ENCODE peak calls at places on chromosomes 4 and X, in seven cellular contexts. N is ureter, R is right cardiac atrium, M is T-cell, K is natural killer cell, O is kidney tubule cell, Z is endothelial cell of umbilical vein. J is an unnamed sample.

GRCh38 chrX:14697453-14697852 is 168.1 kb downstream of the GLRA2 start:
- DNase-seq in N (no peak), R (no peak), M (no peak), K (no peak), O (peak), Z (peak), J (no peak)

GRCh38 chr4:118076958-118077766 is 42.9 kb downstream of the NDST3 start:
- DNase-seq in N (no peak), R (peak), M (no peak), K (no peak), O (peak), Z (peak), J (no peak)

GRCh38 chrX:40471965-40472648 is 108.7 kb upstream of the ATP6AP2 start:
- DNase-seq in N (peak), R (peak), M (no peak), K (no peak), O (peak), Z (peak), J (no peak)

GRCh38 chr4:17636696-17637351 is 22.4 kb downstream of the MED28 start:
- DNase-seq in N (peak), R (peak), M (peak), K (peak), O (peak), Z (peak), J (peak)

GRCh38 chr4:5361968-5362367 is 310.7 kb downstream of the STK32B start:
- DNase-seq in N (no peak), R (no peak), M (no peak), K (no peak), O (no peak), Z (peak), J (no peak)

GRCh38 chr4:2437475-2438215 is 18.9 kb downstream of the CFAP99 start:
- DNase-seq in N (no peak), R (peak), M (no peak), K (no peak), O (no peak), Z (no peak), J (no peak)

GRCh38 chr4:164700471-164700870 is 53.5 kb upstream of the SMIM31 start:
- DNase-seq in N (no peak), R (peak), M (no peak), K (no peak), O (no peak), Z (no peak), J (no peak)

GRCh38 chr4:85569730-85570299 is 94.9 kb downstream of the ARHGAP24 start:
- DNase-seq in N (no peak), R (no peak), M (no peak), K (no peak), O (no peak), Z (no peak), J (no peak)

GRCh38 chrX:151177141-151178027 is 1.0 kb downstream of the GPR50 start:
- DNase-seq in N (no peak), R (no peak), M (no peak), K (no peak), O (no peak), Z (peak), J (no peak)

GRCh38 chr4:83855044-83855443 is 319.1 kb downstream of the GPAT3 start:
- DNase-seq in N (no peak), R (no peak), M (no peak), K (no peak), O (peak), Z (no peak), J (no peak)

GRCh38 chrX:2928583-2929434 is at the start of gene ARSD:
- DNase-seq in N (peak), R (peak), M (peak), K (peak), O (peak), Z (peak), J (peak)

GRCh38 chrX:18899796-18900380 is 84.0 kb downstream of the PHKA2 start:
- DNase-seq in N (no peak), R (peak), M (peak), K (no peak), O (peak), Z (peak), J (no peak)

GRCh38 chr4:44671636-44672035 is 6.6 kb upstream of the GUF1 start:
- DNase-seq in N (no peak), R (no peak), M (no peak), K (no peak), O (no peak), Z (no peak), J (no peak)

GRCh38 chr4:181911420-181911819 is 331.8 kb upstream of the TENM3 start:
- DNase-seq in N (no peak), R (no peak), M (no peak), K (no peak), O (no peak), Z (no peak), J (no peak)

J was measured in type B pancreatic cell.